ENCODE peak calls at places on chromosomes 1 and 21, in five cellular contexts. T is HepG2, F is K562, H is A549, J is H1. Y is an unnamed sample.

GRCh38 chr1:17214876-17215544 is 10.1 kb downstream of the PADI1 start:
- DNase-seq in T (no peak), F (no peak), H (no peak), J (no peak), Y (no peak)

GRCh38 chr1:39849203-39849602 is 34.1 kb downstream of the TRIT1 start:
- DNase-seq in T (no peak), F (no peak), H (no peak), J (no peak), Y (no peak)

GRCh38 chr1:100087396-100087795 is 45.3 kb downstream of the SASS6 start:
- DNase-seq in T (no peak), F (no peak), H (no peak), J (no peak), Y (no peak)

GRCh38 chr1:8880068-8880676 is 1.7 kb upstream of the ENO1 start:
- DNase-seq in T (peak), F (peak), H (peak), J (no peak), Y (no peak)

GRCh38 chr1:65264197-65264929 is 45.0 kb upstream of the DNAJC6 start:
- DNase-seq in T (no peak), F (no peak), H (peak), J (no peak), Y (no peak)

GRCh38 chr1:225896937-225897549 is 8.1 kb upstream of the LEFTY1 start:
- DNase-seq in T (peak), F (peak), H (peak), J (no peak), Y (peak)

GRCh38 chr1:78291872-78292271 is 198.9 kb upstream of the PTGFR start:
- DNase-seq in T (no peak), F (no peak), H (no peak), J (no peak), Y (no peak)

GRCh38 chr1:220879090-220879508 is at the start of gene HLX:
- DNase-seq in T (no peak), F (peak), H (peak), J (no peak), Y (no peak)

GRCh38 chr1:156474966-156475365 is 25.6 kb downstream of the MEF2D start:
- DNase-seq in T (no peak), F (no peak), H (no peak), J (no peak), Y (no peak)

GRCh38 chr1:2847086-2847850 is 45.8 kb upstream of the TTC34 start:
- DNase-seq in T (no peak), F (no peak), H (no peak), J (no peak), Y (no peak)

GRCh38 chr1:204070895-204071294 is 2.0 kb upstream of the SOX13 start:
- DNase-seq in T (no peak), F (no peak), H (no peak), J (no peak), Y (no peak)

GRCh38 chr1:173210273-173210672 is 3.1 kb upstream of the TNFSF4 start:
- DNase-seq in T (peak), F (no peak), H (no peak), J (no peak), Y (no peak)

GRCh38 chr21:42722153-42722552 is 68.7 kb downstream of the PDE9A start:
- DNase-seq in T (no peak), F (no peak), H (no peak), J (no peak), Y (no peak)

GRCh38 chr1:59814901-59815825 is at the start of gene HOOK1:
- DNase-seq in T (no peak), F (no peak), H (no peak), J (peak), Y (no peak)

GRCh38 chr1:221069178-221069903 is 190.1 kb downstream of the HLX start:
- DNase-seq in T (no peak), F (no peak), H (no peak), J (no peak), Y (peak)

GRCh38 chr1:90508376-90509167 is 208.5 kb downstream of the BARHL2 start:
- DNase-seq in T (no peak), F (no peak), H (no peak), J (no peak), Y (no peak)

GRCh38 chr1:44050261-44050660 is 19.0 kb upstream of the SLC6A9 start:
- DNase-seq in T (no peak), F (no peak), H (peak), J (no peak), Y (no peak)

GRCh38 chr1:205319081-205320018 is 2.2 kb downstream of the NUAK2 start:
- DNase-seq in T (peak), F (no peak), H (peak), J (no peak), Y (no peak)

GRCh38 chr21:18529253-18529652 is 125.7 kb upstream of the TMPRSS15 start:
- DNase-seq in T (no peak), F (no peak), H (no peak), J (no peak), Y (no peak)

GRCh38 chr1:211259596-211260126 is 495 bp downstream of the RCOR3 start:
- DNase-seq in T (peak), F (peak), H (peak), J (no peak), Y (no peak)

GRCh38 chr1:3965693-3966092 is 65.6 kb upstream of the C1orf174 start:
- DNase-seq in T (no peak), F (no peak), H (no peak), J (no peak), Y (no peak)

GRCh38 chr1:245991266-245991665 is 515.8 kb downstream of the SMYD3 start:
- DNase-seq in T (no peak), F (peak), H (no peak), J (no peak), Y (no peak)

GRCh38 chr1:246151796-246152434 is 355.2 kb downstream of the SMYD3 start:
- DNase-seq in T (no peak), F (peak), H (no peak), J (no peak), Y (no peak)

GRCh38 chr1:150083907-150084306 is 16.3 kb downstream of the VPS45 start:
- DNase-seq in T (no peak), F (no peak), H (no peak), J (no peak), Y (no peak)

GRCh38 chr1:119712342-119713038 is 756 bp downstream of the PHGDH start:
- DNase-seq in T (peak), F (peak), H (peak), J (no peak), Y (no peak)

GRCh38 chr1:152110365-152110859 is 4.8 kb downstream of the TCHH start:
- DNase-seq in T (no peak), F (no peak), H (peak), J (no peak), Y (no peak)

GRCh38 chr1:24782689-24783088 is 37.4 kb downstream of the CLIC4 start:
- DNase-seq in T (no peak), F (no peak), H (no peak), J (no peak), Y (no peak)

GRCh38 chr21:34846601-34847112 is 177.9 kb downstream of the CLIC6 start:
- DNase-seq in T (no peak), F (no peak), H (peak), J (no peak), Y (no peak)

GRCh38 chr1:6273380-6273891 is 12.5 kb upstream of the GPR153 start:
- DNase-seq in T (no peak), F (no peak), H (no peak), J (no peak), Y (no peak)

GRCh38 chr1:178513278-178513983 is 522 bp downstream of the TEX35 start:
- DNase-seq in T (no peak), F (no peak), H (no peak), J (no peak), Y (no peak)

GRCh38 chr1:109478806-109479205 is 4.9 kb upstream of the ATXN7L2 start:
- DNase-seq in T (no peak), F (peak), H (no peak), J (no peak), Y (no peak)

GRCh38 chr1:55375617-55376258 is 160.6 kb upstream of the USP24 start:
- DNase-seq in T (peak), F (peak), H (peak), J (no peak), Y (no peak)

GRCh38 chr1:222416001-222416791 is 131.7 kb downstream of the HHIPL2 start:
- DNase-seq in T (no peak), F (no peak), H (no peak), J (no peak), Y (no peak)
- TF ChIP-seq KDM1A in T (no peak), F (no peak), H (no peak), J (no peak), Y (no peak)

DNA sequence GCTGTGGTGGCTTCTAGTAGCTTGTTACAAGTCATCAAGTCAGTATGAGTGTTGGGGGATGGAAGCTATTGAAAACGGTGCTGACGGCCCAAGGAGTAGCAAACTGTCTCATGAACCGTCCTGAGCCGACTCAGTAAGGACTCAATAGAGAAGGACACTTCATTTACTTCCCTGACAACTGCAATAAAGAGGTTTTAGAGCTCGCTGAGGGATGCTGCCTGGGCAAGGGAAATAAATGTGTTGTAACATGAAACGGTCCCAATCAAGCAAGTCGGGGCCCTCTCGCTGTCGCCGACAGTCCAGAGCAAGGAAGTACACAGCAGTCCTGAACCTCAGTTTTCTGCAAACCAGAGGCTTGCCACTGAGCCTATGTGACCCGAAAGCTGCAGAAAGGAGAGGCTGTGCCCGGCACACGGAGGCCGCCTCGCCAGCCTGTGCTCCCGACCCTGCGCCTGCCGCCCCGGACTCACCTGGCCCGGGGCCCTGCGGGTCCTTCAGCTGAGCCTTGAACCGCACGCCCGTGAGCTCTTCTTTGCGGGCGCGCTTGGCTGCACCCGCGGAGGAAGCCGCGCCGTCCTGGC is 423 bp downstream of the URB1 start:
- DNase-seq in T (no peak), F (peak), H (no peak), J (no peak), Y (no peak)
- TF ChIP-seq KDM1A in T (no peak), F (no peak), H (no peak), J (no peak), Y (no peak)

GRCh38 chr1:183578846-183579245 is 11.4 kb downstream of the NCF2 start:
- DNase-seq in T (no peak), F (no peak), H (no peak), J (no peak), Y (no peak)
- TF ChIP-seq KDM1A in T (no peak), F (no peak), H (no peak), J (no peak), Y (no peak)

GRCh38 chr1:239386453-239387303 is at the start of gene CHRM3:
- DNase-seq in T (no peak), F (no peak), H (peak), J (peak), Y (no peak)
- TF ChIP-seq KDM1A in T (no peak), F (no peak), H (no peak), J (no peak), Y (no peak)

DNA sequence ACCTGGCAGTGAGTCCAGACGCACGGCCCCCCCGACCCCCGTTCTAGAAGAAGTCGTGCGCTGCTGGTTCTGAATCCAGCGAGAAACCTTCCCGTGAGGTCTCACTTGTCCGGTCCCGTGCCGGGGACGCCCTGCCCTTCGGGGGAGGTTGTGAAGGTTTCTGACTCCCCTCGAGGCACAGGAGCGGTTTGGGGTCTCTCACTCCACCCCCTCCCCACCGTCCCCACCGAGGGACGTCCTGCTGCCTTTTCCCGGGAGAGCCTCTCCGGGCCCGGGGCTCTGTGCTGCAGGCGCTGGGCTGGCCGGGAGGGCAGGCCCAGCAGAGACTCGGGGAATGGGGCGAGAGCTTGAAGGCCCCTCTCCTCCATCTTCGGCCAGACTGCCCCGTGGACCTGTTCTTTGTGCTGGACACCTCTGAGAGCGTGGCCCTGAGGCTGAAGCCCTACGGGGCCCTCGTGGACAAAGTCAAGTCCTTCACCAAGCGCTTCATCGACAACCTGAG is 737 bp downstream of the COL6A1 start:
- DNase-seq in T (no peak), F (no peak), H (no peak), J (no peak), Y (no peak)
- TF ChIP-seq KDM1A in T (no peak), F (no peak), H (no peak), J (no peak), Y (no peak)

GRCh38 chr1:52634111-52634510 is 1.1 kb downstream of the SHISAL2A start:
- DNase-seq in T (no peak), F (no peak), H (no peak), J (no peak), Y (no peak)

GRCh38 chr1:52632732-52633290 is at the start of gene SHISAL2A:
- DNase-seq in T (no peak), F (no peak), H (no peak), J (no peak), Y (no peak)

GRCh38 chr1:52635321-52636089 is 2.5 kb downstream of the SHISAL2A start:
- DNase-seq in T (no peak), F (peak), H (no peak), J (no peak), Y (no peak)

GRCh38 chr1:52631759-52632331 is 1.1 kb upstream of the SHISAL2A start:
- DNase-seq in T (no peak), F (peak), H (no peak), J (no peak), Y (no peak)

DNA sequence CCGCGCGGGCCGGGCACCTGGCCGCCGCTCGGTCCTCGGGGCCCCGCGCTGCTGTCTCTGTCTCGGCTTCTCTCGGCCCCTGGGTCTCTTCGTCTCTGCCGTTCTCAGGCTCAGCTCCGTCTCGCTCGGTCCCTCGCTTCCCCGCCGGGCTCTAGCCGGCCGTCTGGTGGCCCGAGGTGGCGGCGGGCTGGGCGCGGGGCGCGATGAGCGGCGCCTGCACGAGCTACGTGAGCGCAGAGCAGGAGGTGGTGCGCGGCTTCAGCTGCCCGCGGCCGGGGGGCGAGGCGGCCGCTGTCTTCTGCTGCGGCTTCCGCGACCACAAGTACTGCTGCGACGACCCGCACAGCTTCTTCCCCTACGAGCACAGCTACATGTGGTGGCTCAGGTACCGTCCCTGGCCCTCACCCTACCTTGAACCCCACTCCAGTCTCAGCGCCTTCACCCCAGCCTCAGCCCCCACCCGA is 355 bp downstream of the SHISAL2A start:
- DNase-seq in T (no peak), F (no peak), H (no peak), J (no peak), Y (no peak)
- TF ChIP-seq KDM1A in T (no peak), F (no peak), H (no peak), J (no peak), Y (no peak)

DNA sequence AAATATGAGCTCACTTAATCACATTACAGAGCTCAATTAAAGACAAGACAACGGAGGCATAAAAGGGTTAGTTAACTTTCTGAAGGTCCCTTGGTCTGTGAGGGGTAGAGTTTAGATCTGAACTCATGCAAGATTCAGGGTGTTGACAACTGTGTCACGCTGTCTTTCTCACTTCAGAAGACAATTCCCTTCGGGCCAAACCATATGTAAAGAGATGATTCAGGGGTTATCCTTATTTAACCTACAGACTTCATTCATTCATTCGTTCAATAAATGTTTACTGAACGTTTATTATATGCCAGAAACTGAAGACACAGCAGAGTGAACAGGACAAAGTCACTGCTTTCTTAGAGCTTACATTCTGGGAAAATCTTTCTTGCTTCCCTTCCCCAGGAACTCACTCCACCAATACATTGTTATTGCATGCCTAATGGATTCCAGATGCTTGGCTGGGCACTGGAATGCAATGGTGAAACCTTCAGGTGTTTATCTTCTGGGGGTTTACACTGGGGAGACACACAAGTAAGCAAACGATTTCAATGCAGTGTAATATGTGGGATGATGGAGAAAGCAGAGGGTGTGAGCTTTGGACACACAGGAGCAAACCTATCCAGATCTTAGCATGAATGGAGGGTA is 6.4 kb downstream of the XCL1 start:
- DNase-seq in T (no peak), F (no peak), H (no peak), J (no peak), Y (no peak)
- TF ChIP-seq KDM1A in T (no peak), F (no peak), H (no peak), J (no peak), Y (no peak)

DNA sequence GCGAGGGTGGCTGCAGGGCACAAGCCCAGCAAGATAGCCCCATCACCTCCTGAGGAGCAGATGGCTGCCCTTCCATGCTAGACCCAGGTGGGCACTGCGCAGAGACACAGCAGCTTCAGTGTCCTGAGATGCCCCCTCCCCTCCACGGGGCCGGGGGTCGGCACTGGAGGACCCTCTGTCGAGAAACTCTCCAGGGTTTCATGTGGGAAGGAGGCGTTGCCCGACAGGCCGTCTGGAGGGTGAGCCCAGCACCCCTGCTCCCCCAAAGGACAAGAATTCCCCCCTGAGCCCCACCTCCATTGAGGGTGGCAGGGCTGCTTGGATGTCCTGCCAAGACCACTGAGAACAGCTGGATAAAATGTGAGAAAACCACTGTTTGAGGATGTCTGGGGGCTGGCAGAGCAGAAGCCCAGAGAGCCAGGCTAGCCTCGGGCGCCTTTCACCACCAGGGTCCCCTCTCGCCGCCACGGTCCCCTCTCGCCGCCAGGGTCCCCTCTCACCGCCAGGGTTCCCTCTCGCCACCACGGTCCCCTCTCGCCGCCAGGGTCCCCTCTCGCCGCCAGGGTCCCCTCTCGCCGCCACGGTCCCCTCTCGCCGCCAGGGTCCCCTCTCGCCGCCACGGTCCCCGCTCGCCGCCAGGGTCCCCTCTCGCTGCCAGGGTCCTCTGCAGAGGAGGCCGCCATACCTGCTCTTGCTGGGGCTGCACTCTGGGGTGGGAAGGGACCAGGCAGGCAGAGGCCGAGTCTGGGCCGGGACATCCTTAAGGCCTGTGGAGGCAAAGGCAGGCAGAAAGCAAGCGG is 44.2 kb downstream of the SLC19A1 start:
- DNase-seq in T (no peak), F (no peak), H (no peak), J (no peak), Y (no peak)
- TF ChIP-seq KDM1A in T (no peak), F (no peak), H (no peak), J (no peak), Y (no peak)

Y was measured in GM12878.